ENCODE peak calls at places on chromosomes 4 and X, in five cellular contexts. X is heart left ventricle; K is CD8-positive, alpha-beta T cell; I is astrocyte of the spinal cord; W is mucosa of descending colon. V is an unnamed sample.

GRCh38 chr4:118765399-118765798 is 70.5 kb downstream of the SEC24D start:
- DNase-seq in X (no peak), K (no peak), I (peak; percentile 97), W (no peak), V (peak; percentile 86)

GRCh38 chr4:25993564-25994185 is 79.7 kb downstream of the SMIM20 start:
- DNase-seq in X (peak; percentile 47), K (no peak), I (no peak), W (peak; percentile 31), V (no peak)

GRCh38 chr4:81032805-81033684 is 2.5 kb downstream of the BMP3 start:
- DNase-seq in X (no peak), K (no peak), I (no peak), W (no peak), V (peak; percentile 24)

GRCh38 chrX:120358687-120359086 is 3.2 kb upstream of the ATP1B4 start:
- DNase-seq in X (no peak), K (no peak), I (peak; percentile 11), W (no peak), V (peak; percentile 61)

GRCh38 chr4:177051473-177052060 is 258.1 kb upstream of the NEIL3 start:
- DNase-seq in X (no peak), K (no peak), I (peak; percentile 13), W (no peak), V (peak; percentile 66)

GRCh38 chrX:120274958-120275357 is 24.3 kb downstream of the ZBTB33 start:
- DNase-seq in X (no peak), K (no peak), I (no peak), W (no peak), V (no peak)

GRCh38 chr4:785332-786073 is 40.4 kb downstream of the CPLX1 start:
- DNase-seq in X (no peak), K (no peak), I (no peak), W (peak; percentile 20), V (no peak)

GRCh38 chr4:77349796-77350195 is 192.8 kb downstream of the CCNG2 start:
- DNase-seq in X (no peak), K (no peak), I (no peak), W (no peak), V (peak; percentile 91)

GRCh38 chr4:3687538-3687937 is 78.6 kb upstream of the ADRA2C start:
- DNase-seq in X (no peak), K (no peak), I (no peak), W (no peak), V (no peak)

GRCh38 chrX:40402771-40403533 is 177.8 kb upstream of the ATP6AP2 start:
- DNase-seq in X (no peak), K (no peak), I (peak; percentile 34), W (no peak), V (peak; percentile 47)

GRCh38 chrX:44012484-44013096 is 39.4 kb upstream of the NDP start:
- DNase-seq in X (peak; percentile 53), K (no peak), I (peak; percentile 77), W (peak; percentile 7), V (peak; percentile 91)

GRCh38 chr4:90845777-90846176 is 718.6 kb downstream of the CCSER1 start:
- DNase-seq in X (no peak), K (no peak), I (peak; percentile 16), W (no peak), V (peak; percentile 32)

GRCh38 chr4:38688676-38689355 is 24.8 kb downstream of the KLF3 start:
- DNase-seq in X (no peak), K (no peak), I (peak; percentile 50), W (no peak), V (no peak)

GRCh38 chrX:132181364-132181763 is 37.9 kb downstream of the RAP2C start:
- DNase-seq in X (peak; percentile 34), K (no peak), I (no peak), W (peak; percentile 22), V (peak; percentile 38)

GRCh38 chrX:11724122-11725017 is 33.7 kb upstream of the MSL3 start:
- DNase-seq in X (no peak), K (no peak), I (peak; percentile 34), W (no peak), V (peak; percentile 37)

GRCh38 chr4:130995988-130996387 is 1900.0 kb downstream of the C4orf33 start:
- DNase-seq in X (no peak), K (no peak), I (no peak), W (no peak), V (no peak)

GRCh38 chr4:98603683-98604573 is 54.5 kb downstream of the TSPAN5 start:
- DNase-seq in X (no peak), K (no peak), I (peak; percentile 68), W (no peak), V (no peak)

GRCh38 chr4:99879458-99879857 is 14.8 kb downstream of the LAMTOR3 start:
- DNase-seq in X (no peak), K (no peak), I (no peak), W (no peak), V (peak; percentile 86)

GRCh38 chr4:138398297-138398696 is 156.1 kb upstream of the SLC7A11 start:
- DNase-seq in X (no peak), K (no peak), I (no peak), W (no peak), V (no peak)

GRCh38 chrX:40504801-40505605 is 75.8 kb upstream of the ATP6AP2 start:
- DNase-seq in X (no peak), K (no peak), I (peak; percentile 94), W (no peak), V (no peak)

GRCh38 chrX:131987252-131987651 is 35.9 kb upstream of the STK26 start:
- DNase-seq in X (no peak), K (no peak), I (no peak), W (no peak), V (no peak)

GRCh38 chr4:14478504-14478903 is 523.8 kb upstream of the CPEB2 start:
- DNase-seq in X (no peak), K (no peak), I (no peak), W (no peak), V (no peak)

GRCh38 chr4:4321951-4322688 is 32.1 kb downstream of the ZBTB49 start:
- DNase-seq in X (no peak), K (no peak), I (no peak), W (no peak), V (no peak)

GRCh38 chrX:24145340-24146186 is 4.0 kb upstream of the ZFX start:
- DNase-seq in X (no peak), K (no peak), I (peak; percentile 50), W (no peak), V (peak; percentile 50)

GRCh38 chr4:150960079-150960478 is 55.0 kb downstream of the LRBA start:
- DNase-seq in X (no peak), K (no peak), I (no peak), W (no peak), V (peak; percentile 68)

GRCh38 chr4:74365761-74366160 is 816 bp downstream of the EREG start:
- DNase-seq in X (no peak), K (no peak), I (no peak), W (peak; percentile 62), V (peak; percentile 39)
- H3K4me3 ChIP-seq in X (peak overlapping the region; percentile 13), K (no peak overlapping the region), I (peak overlapping the region; percentile 51), W (no peak overlapping the region), V (peak overlapping the region; percentile 79)

DNA sequence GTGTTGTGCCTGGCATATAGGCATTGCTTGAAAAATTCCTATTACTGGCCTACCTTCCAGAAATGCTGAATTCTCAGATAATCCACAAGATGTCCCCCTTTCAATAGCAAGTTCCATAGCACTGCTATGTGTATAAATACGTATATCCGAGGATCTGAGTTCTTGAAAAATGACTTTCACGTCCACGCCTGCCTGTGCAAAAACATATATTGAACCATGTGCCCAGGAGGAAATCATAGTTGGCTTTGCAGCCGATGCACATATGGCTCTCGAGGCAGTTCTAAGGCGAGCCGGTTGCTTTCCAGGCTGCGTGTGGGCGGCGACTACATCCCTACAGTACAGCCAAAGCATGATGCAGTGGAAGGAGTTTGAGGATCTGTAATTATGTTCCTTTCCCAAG is 55.4 kb upstream of the ESX1 start:
- DNase-seq in X (no peak), K (no peak), I (peak; percentile 49), W (no peak), V (peak; percentile 37)
- TF ChIP-seq CTCF in X (no peak), K (no peak), I (peak; percentile 46), W (no peak), V (peak; percentile 40)

DNA sequence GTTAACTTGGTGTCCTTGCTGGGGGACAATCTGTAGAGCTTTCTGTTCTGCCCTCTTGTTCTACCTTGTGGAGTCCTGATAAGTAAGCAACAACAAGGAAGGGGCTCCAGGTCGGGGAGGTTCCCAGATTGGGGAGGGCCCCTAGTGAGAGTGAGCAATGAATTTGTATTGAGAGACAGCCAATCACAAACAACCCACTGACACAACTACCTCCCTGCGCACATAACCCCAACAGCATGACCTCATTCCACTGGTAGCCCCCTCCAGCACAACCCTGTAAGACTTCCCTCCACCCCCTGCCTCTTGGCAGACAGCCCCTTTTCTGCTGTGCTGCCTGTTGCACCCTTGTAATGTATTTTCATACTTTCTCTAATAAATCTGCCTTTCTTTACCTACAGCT is 19.7 kb upstream of the PNPLA4 start:
- DNase-seq in X (no peak), K (no peak), I (no peak), W (no peak), V (no peak)
- H3K4me3 ChIP-seq in X (no peak overlapping the region), K (no peak overlapping the region), I (no peak overlapping the region), W (no peak overlapping the region), V (no peak overlapping the region)

GRCh38 chr4:36235306-36235705 is 9.0 kb downstream of the ARAP2 start:
- DNase-seq in X (no peak), K (no peak), I (no peak), W (no peak), V (peak; percentile 89)
- TF ChIP-seq CTCF in X (no peak), K (no peak), I (no peak), W (no peak), V (peak; percentile 18)

V was measured in epithelial cell of esophagus.